ENCODE peak calls at places on chromosomes 1 and 21, in four cellular contexts. N, W, F and A are unnamed samples. For H3K4me1, the result is how much of the 10 kb centered on the place peaks cover.

GRCh38 chr1:3924871-3925655 is 25.0 kb upstream of the C1orf174 start:
- DNase-seq in N (no peak), W (no peak), F (no peak), A (no peak)

GRCh38 chr1:238783633-238784032 is 602.7 kb upstream of the CHRM3 start:
- DNase-seq in N (no peak), W (no peak), F (no peak), A (no peak)

GRCh38 chr1:223712184-223712855 is at the start of gene CAPN2:
- DNase-seq in N (peak), W (peak), F (peak), A (peak)

GRCh38 chr1:209190591-209191241 is 392.8 kb upstream of the CAMK1G start:
- DNase-seq in N (peak), W (no peak), F (peak), A (no peak)

GRCh38 chr1:35968396-35968795 is 37.5 kb downstream of the AGO3 start:
- DNase-seq in N (no peak), W (no peak), F (no peak), A (no peak)

GRCh38 chr1:89286549-89287181 is 14.0 kb upstream of the GBP5 start:
- DNase-seq in N (no peak), W (no peak), F (no peak), A (no peak)

GRCh38 chr1:108881369-108881768 is 4.6 kb downstream of the GPSM2 start:
- DNase-seq in N (no peak), W (no peak), F (no peak), A (no peak)

GRCh38 chr21:20527691-20528090 is 470.5 kb upstream of the NCAM2 start:
- DNase-seq in N (no peak), W (no peak), F (no peak), A (no peak)

GRCh38 chr1:29964718-29965533 is 728.6 kb downstream of the PTPRU start:
- DNase-seq in N (peak), W (no peak), F (no peak), A (no peak)

GRCh38 chr1:160129558-160129957 is 14.0 kb downstream of the ATP1A2 start:
- DNase-seq in N (no peak), W (no peak), F (no peak), A (no peak)

GRCh38 chr21:42672699-42673458 is 19.5 kb downstream of the PDE9A start:
- DNase-seq in N (no peak), W (no peak), F (peak), A (no peak)

GRCh38 chr1:31593770-31594632 is 17.7 kb downstream of the TINAGL1 start:
- DNase-seq in N (peak), W (no peak), F (peak), A (peak)

GRCh38 chr1:183515002-183515689 is 42.8 kb downstream of the SMG7 start:
- DNase-seq in N (no peak), W (no peak), F (no peak), A (no peak)

GRCh38 chr1:89022167-89022959 is at the start of gene GBP3:
- DNase-seq in N (no peak), W (no peak), F (no peak), A (no peak)

GRCh38 chr1:192445849-192446489 is 129.2 kb downstream of the RGS21 start:
- DNase-seq in N (peak), W (no peak), F (peak), A (no peak)

GRCh38 chr1:217133092-217133491 is 409.9 kb upstream of the ESRRG start:
- DNase-seq in N (no peak), W (no peak), F (no peak), A (no peak)

GRCh38 chr1:232110281-232111090 is 483.9 kb downstream of the DISC1 start:
- DNase-seq in N (no peak), W (no peak), F (no peak), A (no peak)

GRCh38 chr1:232111616-232112015 is 485.0 kb downstream of the DISC1 start:
- DNase-seq in N (no peak), W (no peak), F (no peak), A (no peak)

DNA sequence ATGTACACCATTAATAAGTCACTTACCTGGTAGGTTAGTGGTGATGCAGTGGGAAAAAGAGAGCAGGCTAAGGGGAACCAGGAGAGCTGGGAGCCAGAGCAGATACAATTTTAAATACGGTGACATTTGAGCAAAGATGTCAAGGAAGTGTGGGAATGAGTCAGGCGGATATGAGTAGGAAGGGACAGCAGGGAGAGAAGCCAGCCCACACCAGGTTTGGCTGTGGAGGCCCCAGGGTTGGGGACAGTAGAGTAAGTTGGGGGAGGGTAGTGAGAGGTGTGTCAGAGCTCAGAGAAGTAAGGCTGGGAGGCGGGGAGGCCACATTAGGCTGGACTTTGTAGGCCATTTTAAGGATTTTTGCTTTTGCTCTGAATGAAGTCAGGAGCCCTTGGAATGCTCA is 482.0 kb downstream of the DISC1 start:
- DNase-seq in N (no peak), W (no peak), F (no peak), A (no peak)
- H3K4me1 ChIP-seq in N (under half), W (under half), F (under half), A (under half)

GRCh38 chr1:154639876-154640275 is 31.9 kb upstream of the ADAR start:
- DNase-seq in N (no peak), W (no peak), F (no peak), A (no peak)

GRCh38 chr1:154641534-154641933 is 33.5 kb upstream of the ADAR start:
- DNase-seq in N (no peak), W (no peak), F (no peak), A (no peak)
- TF ChIP-seq POLR2A in N (no peak), W (no peak), F (no peak), A (no peak)

GRCh38 chr1:64933296-64934070 is 32.9 kb downstream of the JAK1 start:
- DNase-seq in N (no peak), W (no peak), F (peak), A (peak)

GRCh38 chr1:64925594-64925993 is 40.8 kb downstream of the JAK1 start:
- DNase-seq in N (no peak), W (no peak), F (no peak), A (no peak)

GRCh38 chr1:64928325-64928724 is 38.0 kb downstream of the JAK1 start:
- DNase-seq in N (no peak), W (no peak), F (no peak), A (no peak)

GRCh38 chr1:64932962-64933295 is 33.4 kb downstream of the JAK1 start:
- DNase-seq in N (no peak), W (no peak), F (no peak), A (no peak)

GRCh38 chr1:64929221-64929620 is 37.1 kb downstream of the JAK1 start:
- DNase-seq in N (no peak), W (no peak), F (no peak), A (no peak)
- TF ChIP-seq POLR2AphosphoS5 in N (no peak), W (no peak), F (no peak), A (no peak)

DNA sequence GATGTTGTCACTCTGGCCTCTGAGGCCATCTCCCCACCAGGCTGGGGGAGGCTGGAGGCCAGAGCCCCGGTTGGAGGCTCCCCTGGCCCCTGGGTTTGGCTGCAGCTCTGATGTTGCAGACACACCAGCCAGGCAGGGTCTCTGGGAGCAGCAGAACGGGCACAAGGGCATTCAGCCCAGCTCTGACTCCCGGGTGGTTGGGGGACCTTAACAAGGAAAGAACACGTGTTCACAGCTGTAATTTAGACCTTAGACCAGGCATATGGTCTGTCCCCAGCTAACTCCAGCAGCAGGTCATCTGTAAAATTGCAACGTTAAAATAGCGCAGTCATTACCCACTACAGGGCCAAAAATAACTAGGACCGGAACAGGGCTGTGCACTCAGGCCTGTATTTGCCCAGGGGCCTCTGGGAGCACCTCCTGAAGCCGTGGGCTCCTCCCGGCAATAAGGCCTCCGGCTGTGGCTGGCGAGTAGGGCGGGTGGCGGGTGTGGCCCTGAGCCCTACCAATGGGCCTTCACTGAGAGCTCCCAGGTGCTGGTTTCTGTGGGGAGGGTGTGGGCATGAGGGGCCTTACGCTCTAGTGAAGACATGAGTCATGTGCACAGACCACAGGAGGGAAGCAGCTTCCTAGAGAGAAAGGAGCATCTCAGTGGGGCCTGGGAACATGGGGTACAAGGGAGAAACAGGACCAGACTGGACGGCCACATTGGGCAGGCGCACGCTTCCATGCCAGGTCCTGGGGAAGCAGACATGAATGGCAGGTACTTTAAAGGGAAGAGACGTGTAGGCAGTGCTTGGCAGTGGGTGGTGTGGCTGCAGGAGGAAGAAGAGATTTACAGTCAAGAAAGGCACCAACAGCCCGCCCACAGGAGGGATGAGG is 6.1 kb downstream of the LDLRAP1 start:
- DNase-seq in N (peak), W (no peak), F (peak), A (no peak)
- H3K4me1 ChIP-seq in N (half or more), W (under half), F (half or more), A (under half)

DNA sequence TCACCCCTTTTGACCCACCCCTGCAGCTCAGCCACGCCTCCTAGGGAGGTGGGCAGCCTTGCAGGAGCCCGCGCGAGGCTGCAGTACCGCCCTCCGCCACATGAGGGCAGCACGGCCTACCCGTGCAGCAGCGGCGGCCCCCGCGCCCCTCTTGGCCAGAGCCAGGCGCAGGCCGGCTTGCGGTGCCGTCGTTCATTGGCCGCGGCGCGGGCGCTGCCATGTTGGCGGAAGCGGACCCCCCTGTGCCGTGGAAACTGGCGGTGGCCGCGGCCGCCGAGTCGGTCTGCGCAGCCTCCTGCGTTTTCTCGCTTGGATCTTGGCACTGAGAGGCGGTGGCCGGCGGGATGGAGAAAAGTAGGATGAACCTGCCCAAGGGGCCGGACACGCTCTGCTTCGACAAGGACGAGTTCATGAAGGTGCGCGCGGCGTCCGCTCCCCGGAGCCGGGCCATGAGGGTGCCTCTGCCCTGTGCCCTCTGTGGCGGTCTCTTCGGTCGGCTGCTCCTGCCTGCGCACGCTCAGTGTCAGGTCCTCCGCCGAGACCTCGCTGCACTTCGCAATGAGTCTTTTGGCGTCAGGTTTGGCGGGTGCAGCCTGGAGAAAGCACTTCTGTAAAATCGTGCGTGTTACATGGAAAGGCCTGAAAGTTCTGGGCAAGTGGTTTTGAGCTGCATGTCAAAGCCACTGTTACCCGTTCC is at the start of gene COG2:
- DNase-seq in N (peak), W (peak), F (peak), A (peak)
- TF ChIP-seq POLR2A in N (peak), W (peak), F (no peak), A (no peak)